ENCODE peak calls at places on chromosomes 1 and 21, in five cellular contexts. L, A, X, T and J are unnamed samples.

GRCh38 chr1:31846484-31846883 is 30.7 kb upstream of the SPOCD1 start:
- DNase-seq in L (no peak), X (no peak), T (no peak), A (no peak), J (no peak)

GRCh38 chr1:112618721-112619517 is at the start of gene ST7L:
- DNase-seq in A (peak), L (peak), T (peak), X (peak), J (peak)

GRCh38 chr1:11273595-11274234 is 717 bp downstream of the UBIAD1 start:
- DNase-seq in X (no peak), L (peak), A (no peak), T (peak), J (no peak)

GRCh38 chr1:7018826-7019225 is 233.6 kb downstream of the CAMTA1 start:
- DNase-seq in X (no peak), A (no peak), T (no peak), L (no peak), J (no peak)

GRCh38 chr1:218135358-218135757 is 149.7 kb upstream of the RRP15 start:
- DNase-seq in T (no peak), X (no peak), L (no peak), A (no peak), J (no peak)

GRCh38 chr1:22889213-22889827 is 83.3 kb downstream of the LACTBL1 start:
- DNase-seq in X (no peak), L (peak), A (no peak), T (peak), J (peak)

GRCh38 chr1:10128081-10128765 is 82.1 kb upstream of the KIF1B start:
- DNase-seq in A (no peak), L (no peak), X (no peak), T (no peak), J (no peak)

GRCh38 chr1:24786191-24786590 is 40.9 kb downstream of the CLIC4 start:
- DNase-seq in X (no peak), L (no peak), A (no peak), T (no peak), J (no peak)

GRCh38 chr1:106536741-106537140 is 519.7 kb upstream of the PRMT6 start:
- DNase-seq in X (no peak), A (no peak), T (no peak), L (no peak), J (no peak)

GRCh38 chr1:169426174-169426716 is 1.0 kb downstream of the CCDC181 start:
- DNase-seq in T (no peak), L (peak), X (no peak), A (no peak), J (no peak)

GRCh38 chr21:17903029-17903806 is 84.1 kb upstream of the C21orf91 start:
- DNase-seq in A (no peak), L (no peak), X (no peak), T (peak), J (peak)

GRCh38 chr1:231478800-231479199 is 49.7 kb upstream of the TSNAX start:
- DNase-seq in X (no peak), L (no peak), T (no peak), A (no peak), J (no peak)

GRCh38 chr21:42974832-42975820 is 764 bp downstream of the PKNOX1 start:
- DNase-seq in L (peak), T (peak), A (peak), X (peak), J (peak)

GRCh38 chr1:15153842-15154479 is 414 bp downstream of the TMEM51 start:
- DNase-seq in X (no peak), L (peak), T (peak), A (peak), J (peak)

GRCh38 chr1:58717979-58718378 is 18.1 kb upstream of the MYSM1 start:
- DNase-seq in X (peak), A (no peak), T (no peak), L (no peak), J (no peak)